ENCODE peak calls at places on chromosomes 5 and 9, in five cellular contexts. T is GM23248; R is CD8-positive, alpha-beta memory T cell; C is aorta; S is EL. F is an unnamed sample.

GRCh38 chr5:91556-92263 is at the start of gene PLEKHG4B:
- DNase-seq in S (peak), R (no peak), C (no peak), T (peak), F (no peak)

GRCh38 chr5:120139039-120139438 is 325.1 kb upstream of the PRR16 start:
- DNase-seq in R (no peak), T (peak), C (no peak), S (peak), F (no peak)

GRCh38 chr9:108515856-108516255 is 339.9 kb downstream of the ACTL7B start:
- DNase-seq in T (no peak), R (no peak), S (no peak), C (no peak), F (no peak)

GRCh38 chr9:128159784-128160602 is at the start of gene BBLN:
- DNase-seq in T (peak), R (peak), S (peak), C (peak), F (peak)

GRCh38 chr5:141866111-141866510 is 12.1 kb downstream of the PCDH1 start:
- DNase-seq in C (no peak), R (no peak), S (no peak), T (no peak), F (no peak)

GRCh38 chr5:149015126-149015525 is 47.7 kb downstream of the SH3TC2 start:
- DNase-seq in T (no peak), C (no peak), R (no peak), S (peak), F (no peak)

GRCh38 chr9:78860806-78861475 is 564.0 kb downstream of the PSAT1 start:
- DNase-seq in C (no peak), T (peak), S (peak), R (no peak), F (no peak)

GRCh38 chr9:135702002-135702721 is at the start of gene KCNT1:
- DNase-seq in S (peak), T (peak), C (no peak), R (peak), F (no peak)

GRCh38 chr9:32551491-32552049 is 557 bp upstream of the SMIM27 start:
- DNase-seq in S (no peak), C (peak), T (peak), R (peak), F (peak)